ENCODE peak calls at places on chromosome 16, in eight cellular contexts. L is SW480; U is heart left ventricle; I is activated CD4-positive, alpha-beta T cell treated with anti-CD3 and anti-CD28 coated beads, Interleukin-2, amount 50 U/mL, for 4 hours; P is DMS53; Y is nephron progenitor cell; K is MCF 10A; D is prostate gland. E is an unnamed sample.

GRCh38 chr16:64705443-64705842 is 416.4 kb downstream of the CDH11 start:
- DNase-seq in U (no peak), Y (no peak), D (no peak), L (no peak), P (no peak), K (no peak), I (no peak), E (no peak)

GRCh38 chr16:4385066-4385788 is 13.6 kb downstream of the VASN start:
- DNase-seq in L (no peak), D (no peak), I (no peak), K (no peak), P (no peak), Y (no peak), U (no peak), E (no peak)

GRCh38 chr16:85554791-85555548 is 58.2 kb upstream of the GSE1 start:
- DNase-seq in K (peak; percentile 65), D (peak; percentile 38), U (peak; percentile 76), I (peak; percentile 63), P (peak; percentile 71), Y (peak; percentile 55), L (peak; percentile 58), E (no peak)

GRCh38 chr16:76389126-76389525 is 111.9 kb downstream of the CNTNAP4 start:
- DNase-seq in D (no peak), U (no peak), P (no peak), I (no peak), Y (no peak), K (peak; percentile 51), L (no peak), E (no peak)

GRCh38 chr16:8720080-8720966 is 45.9 kb downstream of the ABAT start:
- DNase-seq in P (peak; percentile 96), Y (peak; percentile 64), D (no peak), L (no peak), I (no peak), U (peak; percentile 34), K (no peak), E (no peak)

GRCh38 chr16:89172171-89172900 is 788 bp downstream of the CDH15 start:
- DNase-seq in D (no peak), L (no peak), I (no peak), K (no peak), U (no peak), P (no peak), Y (no peak), E (no peak)

GRCh38 chr16:8848939-8849391 is 19.8 kb downstream of the CARHSP1 start:
- DNase-seq in Y (no peak), D (no peak), K (peak; percentile 82), L (no peak), U (no peak), P (no peak), I (no peak), E (no peak)

GRCh38 chr16:70253291-70254094 is 1.8 kb upstream of the EXOSC6 start:
- DNase-seq in L (no peak), U (no peak), I (no peak), K (peak; percentile 46), D (no peak), Y (peak; percentile 67), P (peak; percentile 56), E (no peak)

GRCh38 chr16:24906199-24906808 is 60.5 kb downstream of the SLC5A11 start:
- DNase-seq in D (no peak), P (peak; percentile 28), Y (no peak), U (no peak), L (peak; percentile 9), I (no peak), K (peak; percentile 26), E (peak; percentile 2)

GRCh38 chr16:77775911-77776909 is 12.2 kb upstream of the VAT1L start:
- DNase-seq in Y (no peak), L (no peak), U (no peak), P (no peak), K (peak; percentile 34), D (no peak), I (no peak), E (no peak)

GRCh38 chr16:31842864-31843263 is 30.7 kb upstream of the ZNF267 start:
- DNase-seq in I (no peak), P (no peak), Y (no peak), K (no peak), U (no peak), D (no peak), L (no peak), E (no peak)

GRCh38 chr16:2776500-2777139 is 460 bp downstream of the ELOB start:
- DNase-seq in L (no peak), D (no peak), P (peak; percentile 62), I (no peak), K (no peak), U (no peak), Y (no peak), E (no peak)

GRCh38 chr16:67539691-67540635 is 11.3 kb downstream of the RIPOR1 start:
- DNase-seq in U (no peak), D (no peak), P (no peak), L (no peak), K (no peak), I (no peak), Y (no peak), E (no peak)

GRCh38 chr16:49112754-49113153 is 168.9 kb downstream of the CBLN1 start:
- DNase-seq in L (no peak), U (peak; percentile 85), K (no peak), Y (no peak), P (no peak), D (no peak), I (no peak), E (no peak)

GRCh38 chr16:57800213-57801097 is 1.8 kb downstream of the KIFC3 start:
- DNase-seq in U (no peak), L (no peak), P (peak; percentile 44), Y (no peak), K (no peak), D (no peak), I (no peak), E (no peak)

GRCh38 chr16:69406780-69407331 is 17.6 kb upstream of the CYB5B start:
- DNase-seq in K (no peak), I (no peak), Y (no peak), U (no peak), P (peak; percentile 14), L (peak; percentile 90), D (no peak), E (no peak)

GRCh38 chr16:4330277-4330882 is 14.5 kb downstream of the GLIS2 start:
- DNase-seq in Y (peak; percentile 83), L (no peak), I (peak; percentile 60), K (peak; percentile 76), D (peak; percentile 69), P (peak; percentile 74), U (peak; percentile 88), E (no peak)

GRCh38 chr16:79943738-79944137 is 343.2 kb upstream of the MAF start:
- DNase-seq in U (no peak), Y (no peak), P (no peak), L (no peak), K (peak; percentile 34), D (no peak), I (no peak), E (no peak)

GRCh38 chr16:27800817-27801216 is 250.9 kb downstream of the KATNIP start:
- DNase-seq in L (no peak), K (no peak), P (no peak), I (no peak), Y (no peak), D (no peak), U (no peak), E (no peak)

GRCh38 chr16:24930440-24930839 is 84.7 kb downstream of the SLC5A11 start:
- DNase-seq in U (no peak), K (no peak), P (no peak), I (no peak), Y (no peak), L (no peak), D (no peak), E (no peak)

GRCh38 chr16:31265329-31266245 is 5.8 kb downstream of the ITGAM start:
- DNase-seq in Y (no peak), K (peak; percentile 72), I (peak; percentile 64), U (no peak), L (peak; percentile 51), D (no peak), P (peak; percentile 44), E (no peak)

GRCh38 chr16:88599825-88600538 is 29.8 kb downstream of the ZC3H18 start:
- DNase-seq in I (no peak), K (peak; percentile 0), Y (no peak), D (no peak), L (no peak), P (no peak), U (no peak), E (no peak)

GRCh38 chr16:64950262-64950661 is 171.6 kb downstream of the CDH11 start:
- DNase-seq in Y (no peak), P (peak; percentile 5), U (no peak), I (no peak), K (no peak), L (no peak), D (no peak), E (no peak)

GRCh38 chr16:71622088-71622487 is 3.9 kb upstream of the MARVELD3 start:
- DNase-seq in D (no peak), L (no peak), U (no peak), I (no peak), P (no peak), Y (no peak), K (no peak), E (no peak)

GRCh38 chr16:3564130-3564888 is 12.9 kb downstream of the NLRC3 start:
- DNase-seq in I (no peak), P (no peak), D (no peak), K (no peak), L (no peak), U (no peak), Y (no peak), E (no peak)

GRCh38 chr16:55370762-55371482 is 46.9 kb downstream of the IRX6 start:
- DNase-seq in K (no peak), I (no peak), U (peak; percentile 86), L (peak; percentile 22), Y (peak; percentile 68), D (peak; percentile 60), P (peak; percentile 32), E (no peak)

GRCh38 chr16:25040543-25040942 is 25.4 kb upstream of the ARHGAP17 start:
- DNase-seq in Y (no peak), D (no peak), P (no peak), K (no peak), I (no peak), U (no peak), L (no peak), E (no peak)

GRCh38 chr16:84850714-84851113 is 30.9 kb downstream of the CRISPLD2 start:
- DNase-seq in P (no peak), L (no peak), U (no peak), I (no peak), D (no peak), Y (no peak), K (no peak), E (no peak)

GRCh38 chr16:51888534-51888933 is 658.4 kb downstream of the TOX3 start:
- DNase-seq in P (no peak), K (no peak), U (no peak), Y (no peak), I (no peak), D (no peak), L (no peak), E (no peak)

E was measured in non-pigmented ciliary epithelial cell.